ENCODE peak calls at places on chromosomes 5 and 9, in nine cellular contexts. W is PC-3; Y is cardiac muscle cell; Q is A549; M is astrocyte; X is CD8-positive, alpha-beta T cell; R is PC-9; E is ovary; L is tibial artery. S is an unnamed sample.

GRCh38 chr5:127833999-127834953 is 131.1 kb downstream of the CCDC192 start:
- DNase-seq in W (peak; percentile 68), Y (no peak), Q (peak; percentile 40), M (peak; percentile 22), X (no peak), R (no peak), E (no peak), L (no peak), S (no peak)

GRCh38 chr5:488744-489688 is 35.2 kb downstream of the SLC9A3 start:
- DNase-seq in W (no peak), Y (peak; percentile 48), Q (no peak), M (no peak), X (no peak), R (no peak), E (no peak), L (no peak), S (no peak)

GRCh38 chr9:1042466-1042865 is 7.7 kb upstream of the DMRT2 start:
- DNase-seq in W (no peak), Y (peak; percentile 70), Q (no peak), M (no peak), X (no peak), R (no peak), E (no peak), L (no peak), S (no peak)

GRCh38 chr5:98902733-98903132 is 26.1 kb downstream of the CHD1 start:
- DNase-seq in W (peak; percentile 51), Y (no peak), Q (no peak), M (peak; percentile 47), X (no peak), R (no peak), E (no peak), L (no peak), S (peak; percentile 33)

GRCh38 chr5:81359108-81359507 is 34.8 kb downstream of the ACOT12 start:
- DNase-seq in W (no peak), Y (no peak), Q (no peak), M (no peak), X (no peak), R (no peak), E (no peak), L (no peak), S (no peak)

GRCh38 chr9:93204470-93205043 is 20.6 kb downstream of the WNK2 start:
- DNase-seq in W (no peak), Y (no peak), Q (no peak), M (no peak), X (no peak), R (no peak), E (no peak), L (no peak), S (no peak)

GRCh38 chr5:140224658-140225057 is 49.7 kb downstream of the CYSTM1 start:
- DNase-seq in W (no peak), Y (no peak), Q (no peak), M (no peak), X (no peak), R (no peak), E (no peak), L (no peak), S (no peak)

GRCh38 chr5:178137991-178138390 is 7.2 kb downstream of the RMND5B start:
- DNase-seq in W (no peak), Y (no peak), Q (no peak), M (no peak), X (no peak), R (no peak), E (no peak), L (no peak), S (no peak)

GRCh38 chr5:131212471-131213021 is 41.8 kb downstream of the LYRM7 start:
- DNase-seq in W (no peak), Y (no peak), Q (no peak), M (no peak), X (no peak), R (no peak), E (no peak), L (no peak), S (no peak)

GRCh38 chr9:85117831-85118230 is 448.3 kb downstream of the NTRK2 start:
- DNase-seq in W (peak; percentile 18), Y (no peak), Q (peak; percentile 11), M (no peak), X (no peak), R (no peak), E (no peak), L (no peak), S (peak; percentile 42)

GRCh38 chr9:89999534-90000370 is 394.9 kb downstream of the GADD45G start:
- DNase-seq in W (peak; percentile 35), Y (peak; percentile 88), Q (peak; percentile 68), M (peak; percentile 53), X (no peak), R (no peak), E (peak; percentile 60), L (peak; percentile 96), S (no peak)

GRCh38 chr9:111891910-111892499 is 4.6 kb upstream of the UGCG start:
- DNase-seq in W (peak; percentile 42), Y (no peak), Q (peak; percentile 52), M (no peak), X (no peak), R (peak; percentile 87), E (no peak), L (no peak), S (no peak)

GRCh38 chr9:135566552-135566951 is 5.0 kb downstream of the PAEP start:
- DNase-seq in W (no peak), Y (no peak), Q (no peak), M (no peak), X (no peak), R (no peak), E (no peak), L (no peak), S (no peak)

DNA sequence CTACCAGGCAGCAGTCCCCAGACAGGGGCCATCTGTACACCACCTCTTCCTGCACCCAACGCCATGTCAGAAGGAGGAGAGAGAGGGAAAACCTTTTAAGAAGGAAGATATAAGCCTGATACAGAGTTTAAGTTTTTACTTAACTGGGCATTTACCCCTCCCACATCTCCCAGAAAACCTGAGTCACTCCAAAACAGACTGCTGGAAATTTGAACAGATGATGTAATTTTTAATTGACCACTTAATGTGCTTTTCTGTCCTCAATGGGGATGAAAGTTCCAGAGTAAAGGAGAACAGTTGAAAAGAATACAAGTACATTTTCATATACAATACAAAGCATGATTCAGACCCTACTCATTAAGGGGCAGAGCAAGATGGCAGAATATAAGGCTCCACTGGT is 63.9 kb downstream of the TTC39B start:
- DNase-seq in W (no peak), Y (no peak), Q (no peak), M (peak; percentile 39), X (no peak), R (no peak), E (no peak), L (no peak), S (no peak)
- H3K27ac ChIP-seq in W (no peak overlapping the region), Y (no peak overlapping the region), Q (no peak overlapping the region), M (no peak overlapping the region), X (no peak overlapping the region), R (no peak overlapping the region), E (no peak overlapping the region), L (peak overlapping the region; percentile 65), S (no peak overlapping the region)

DNA sequence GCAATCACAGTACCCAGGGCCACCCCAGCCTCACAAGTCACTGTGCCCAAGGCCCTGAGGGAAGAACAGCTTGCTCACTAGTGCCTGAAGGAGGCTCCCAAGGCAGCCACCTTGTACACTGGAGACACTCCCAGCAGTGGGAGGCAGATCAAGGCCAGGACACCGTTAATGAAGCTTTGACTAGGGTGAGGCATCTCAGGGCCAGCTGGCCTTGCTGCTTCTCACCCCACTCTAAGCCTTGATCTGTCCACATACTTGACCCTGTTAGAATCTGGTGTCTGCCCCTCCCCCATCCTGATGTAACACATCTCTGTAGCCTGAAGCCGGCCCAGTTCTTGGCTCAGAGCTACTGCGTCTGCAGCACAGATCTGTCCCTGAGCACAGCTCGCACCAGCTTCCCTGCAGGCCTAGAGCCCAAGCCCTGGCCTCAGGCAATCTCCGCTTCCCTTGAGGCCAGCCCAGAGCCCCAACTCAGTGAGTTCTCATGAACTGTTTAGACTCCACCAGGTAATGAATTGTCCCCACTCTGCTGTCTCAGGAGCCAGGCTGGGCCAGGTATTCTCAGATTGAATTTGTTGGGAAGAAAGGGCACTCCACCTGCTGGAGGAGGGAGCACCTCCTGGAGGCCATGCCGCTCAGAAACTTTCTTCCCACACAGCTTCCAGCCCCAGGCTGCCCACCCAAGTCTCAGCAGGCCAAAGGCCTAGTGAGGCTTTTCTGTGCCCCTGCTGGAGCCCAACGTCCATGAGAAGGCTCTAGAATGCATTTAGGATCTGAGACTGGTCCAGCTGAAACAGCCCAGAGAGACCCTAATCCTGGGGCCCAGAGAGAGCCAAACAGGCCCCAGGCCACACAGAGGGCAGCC is 13.4 kb upstream of the JADE2 start:
- DNase-seq in W (peak; percentile 53), Y (peak; percentile 57), Q (peak; percentile 82), M (peak; percentile 23), X (no peak), R (peak; percentile 73), E (peak; percentile 94), L (peak; percentile 74), S (no peak)
- H3K4me1 ChIP-seq in W (peaks cover 50% of the 10 kb centered on the region), Y (peaks cover 17% of the 10 kb centered on the region), Q (peaks cover 68% of the 10 kb centered on the region), M (peaks cover 33% of the 10 kb centered on the region), X (no peaks in the 10 kb centered on the region), R (peaks cover 64% of the 10 kb centered on the region), E (peaks cover 15% of the 10 kb centered on the region), L (peaks cover 4% of the 10 kb centered on the region), S (peaks cover 20% of the 10 kb centered on the region)

DNA sequence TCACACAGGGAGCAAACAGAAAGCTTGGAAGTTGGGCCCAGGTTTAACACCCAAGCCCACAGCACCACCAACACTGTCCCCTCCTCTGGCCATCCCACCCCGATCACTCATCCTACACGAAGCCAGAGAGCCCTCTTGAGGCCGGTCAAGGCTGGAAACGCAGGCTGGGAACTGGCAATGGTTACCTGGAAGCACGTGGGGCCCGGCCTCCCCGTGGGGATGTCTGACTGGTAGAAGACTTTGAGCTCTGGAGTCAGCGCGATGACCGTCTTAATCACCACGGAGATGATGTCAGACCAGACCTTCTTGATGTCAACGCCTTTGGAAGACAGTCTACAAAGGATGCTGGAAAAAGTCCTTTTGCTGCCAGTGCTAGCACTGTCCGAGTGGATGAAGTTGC is 104.1 kb downstream of the TTLL11 start:
- DNase-seq in W (peak; percentile 33), Y (peak; percentile 55), Q (peak; percentile 33), M (no peak), X (no peak), R (peak; percentile 21), E (no peak), L (no peak), S (no peak)
- TF ChIP-seq CTCF in W (peak; percentile 58), Y (peak; percentile 30), Q (peak; percentile 32), M (peak; percentile 24), X (no peak), R (no peak), E (no peak), L (no peak), S (peak; percentile 45)

GRCh38 chr5:42949348-42950090 is 90.6 kb downstream of the ANXA2R start:
- DNase-seq in W (peak; percentile 93), Y (no peak), Q (peak; percentile 93), M (peak; percentile 81), X (peak; percentile 47), R (peak; percentile 75), E (peak; percentile 48), L (peak; percentile 77), S (peak; percentile 11)

GRCh38 chr5:42950091-42950465 is 90.0 kb downstream of the ANXA2R start:
- DNase-seq in W (no peak), Y (no peak), Q (no peak), M (no peak), X (no peak), R (no peak), E (no peak), L (no peak), S (no peak)

GRCh38 chr5:42951169-42951846 is 88.8 kb downstream of the ANXA2R start:
- DNase-seq in W (no peak), Y (no peak), Q (no peak), M (peak; percentile 44), X (peak; percentile 72), R (peak; percentile 54), E (peak; percentile 31), L (peak; percentile 75), S (no peak)

GRCh38 chr5:42951847-42952411 is 88.2 kb downstream of the ANXA2R start:
- DNase-seq in W (no peak), Y (no peak), Q (no peak), M (no peak), X (peak; percentile 42), R (peak; percentile 51), E (peak; percentile 38), L (no peak), S (no peak)

GRCh38 chr5:42950466-42951168 is 89.5 kb downstream of the ANXA2R start:
- DNase-seq in W (peak; percentile 100), Y (no peak), Q (peak; percentile 99), M (peak; percentile 100), X (peak; percentile 26), R (peak; percentile 97), E (peak; percentile 75), L (peak; percentile 90), S (peak; percentile 98)
- H3K27ac ChIP-seq in W (peak overlapping the region; percentile 94), Y (no peak overlapping the region), Q (peak overlapping the region; percentile 99), M (peak overlapping the region; percentile 95), X (peak overlapping the region; percentile 94), R (peak overlapping the region; percentile 96), E (peak overlapping the region; percentile 61), L (peak overlapping the region; percentile 78), S (peak overlapping the region; percentile 60)